ENCODE peak calls at places on chromosomes 3 and 15, in four cellular contexts. M, Y, B and H are unnamed samples.

GRCh38 chr3:117665311-117665710 is 955.7 kb downstream of the TUSC7 start:
- DNase-seq in Y (no peak), B (no peak), M (no peak), H (no peak)

GRCh38 chr3:89165636-89166312 is 58.4 kb downstream of the EPHA3 start:
- DNase-seq in B (no peak), M (no peak), Y (no peak), H (no peak)

GRCh38 chr3:139121513-139122220 is 77.0 kb upstream of the PRR23C start:
- DNase-seq in B (peak), Y (no peak), M (peak), H (no peak)

GRCh38 chr3:62940763-62941632 is 65.8 kb upstream of the CADPS start:
- DNase-seq in M (no peak), Y (no peak), B (peak), H (no peak)

GRCh38 chr3:102180291-102180931 is 254.4 kb upstream of the ZPLD1 start:
- DNase-seq in Y (no peak), M (no peak), B (peak), H (peak)

GRCh38 chr15:61659571-61660190 is 400.6 kb downstream of the VPS13C start:
- DNase-seq in M (no peak), Y (no peak), B (no peak), H (no peak)

GRCh38 chr3:57079221-57079831 is 18.9 kb downstream of the SPATA12 start:
- DNase-seq in Y (peak), B (no peak), M (peak), H (peak)

GRCh38 chr3:190086191-190086590 is 34.5 kb downstream of the P3H2 start:
- DNase-seq in B (no peak), M (no peak), Y (no peak), H (no peak)

GRCh38 chr3:44427683-44428082 is 49.8 kb downstream of the ZNF445 start:
- DNase-seq in Y (peak), M (peak), B (no peak), H (no peak)

GRCh38 chr3:78868570-78868969 is 899.2 kb downstream of the ROBO1 start:
- DNase-seq in Y (no peak), B (no peak), M (no peak), H (no peak)

GRCh38 chr3:33900809-33901505 is 102.5 kb downstream of the PDCD6IP start:
- DNase-seq in M (no peak), B (no peak), Y (peak), H (no peak)

GRCh38 chr3:183244219-183244618 is 8.8 kb upstream of the B3GNT5 start:
- DNase-seq in M (no peak), Y (no peak), B (no peak), H (no peak)

GRCh38 chr3:123655400-123655799 is 70.5 kb upstream of the HACD2 start:
- DNase-seq in M (no peak), Y (no peak), B (no peak), H (no peak)

GRCh38 chr3:30708472-30708871 is 102.1 kb downstream of the TGFBR2 start:
- DNase-seq in M (no peak), B (no peak), Y (no peak), H (no peak)

GRCh38 chr15:83565553-83566159 is 88.3 kb upstream of the ADAMTSL3 start:
- DNase-seq in M (peak), B (peak), Y (peak), H (peak)

GRCh38 chr3:49689046-49689886 is at the start of the genes MST1 and RNF123:
- DNase-seq in B (peak), M (peak), Y (peak), H (peak)

GRCh38 chr3:52176951-52177700 is 20.8 kb upstream of the ALAS1 start:
- DNase-seq in B (no peak), Y (no peak), M (peak), H (peak)

GRCh38 chr15:32148833-32149555 is 118.7 kb downstream of the CHRNA7 start:
- DNase-seq in M (no peak), B (no peak), Y (no peak), H (no peak)

GRCh38 chr3:186452517-186452916 is 90.5 kb upstream of the DGKG start:
- DNase-seq in B (peak), M (no peak), Y (no peak), H (no peak)

GRCh38 chr15:40443255-40443654 is 2.5 kb downstream of the BAHD1 start:
- DNase-seq in M (no peak), Y (no peak), B (no peak), H (no peak)

GRCh38 chr3:184914628-184915027 is 102.7 kb downstream of the VPS8 start:
- DNase-seq in Y (no peak), B (peak), M (no peak), H (no peak)

GRCh38 chr3:11379238-11379823 is 107.1 kb downstream of the ATG7 start:
- DNase-seq in Y (no peak), B (peak), M (peak), H (peak)

GRCh38 chr3:101829066-101829830 is 20.1 kb upstream of the NFKBIZ start:
- DNase-seq in B (peak), M (no peak), Y (no peak), H (no peak)

GRCh38 chr15:97968380-97968779 is 7.9 kb downstream of the ARRDC4 start:
- DNase-seq in Y (no peak), B (peak), M (no peak), H (no peak)

GRCh38 chr3:61938878-61939549 is 377.6 kb downstream of the PTPRG start:
- DNase-seq in B (no peak), Y (no peak), M (no peak), H (no peak)
- TF ChIP-seq MXI1 in B (no peak), Y (no peak), M (no peak), H (no peak)

GRCh38 chr3:23647706-23648258 is 158.0 kb upstream of the UBE2E1 start:
- DNase-seq in B (no peak), M (no peak), Y (no peak), H (no peak)

GRCh38 chr3:23648326-23648964 is 157.3 kb upstream of the UBE2E1 start:
- DNase-seq in M (no peak), Y (no peak), B (peak), H (peak)

GRCh38 chr3:23649502-23649901 is 156.3 kb upstream of the UBE2E1 start:
- DNase-seq in Y (no peak), M (no peak), B (no peak), H (no peak)

GRCh38 chr3:23648965-23649328 is 156.8 kb upstream of the UBE2E1 start:
- DNase-seq in B (peak), M (no peak), Y (no peak), H (no peak)

GRCh38 chr3:23650371-23651140 is 155.2 kb upstream of the UBE2E1 start:
- DNase-seq in Y (no peak), M (no peak), B (peak), H (no peak)
- TF ChIP-seq MXI1 in Y (no peak), M (no peak), B (peak), H (no peak)

DNA sequence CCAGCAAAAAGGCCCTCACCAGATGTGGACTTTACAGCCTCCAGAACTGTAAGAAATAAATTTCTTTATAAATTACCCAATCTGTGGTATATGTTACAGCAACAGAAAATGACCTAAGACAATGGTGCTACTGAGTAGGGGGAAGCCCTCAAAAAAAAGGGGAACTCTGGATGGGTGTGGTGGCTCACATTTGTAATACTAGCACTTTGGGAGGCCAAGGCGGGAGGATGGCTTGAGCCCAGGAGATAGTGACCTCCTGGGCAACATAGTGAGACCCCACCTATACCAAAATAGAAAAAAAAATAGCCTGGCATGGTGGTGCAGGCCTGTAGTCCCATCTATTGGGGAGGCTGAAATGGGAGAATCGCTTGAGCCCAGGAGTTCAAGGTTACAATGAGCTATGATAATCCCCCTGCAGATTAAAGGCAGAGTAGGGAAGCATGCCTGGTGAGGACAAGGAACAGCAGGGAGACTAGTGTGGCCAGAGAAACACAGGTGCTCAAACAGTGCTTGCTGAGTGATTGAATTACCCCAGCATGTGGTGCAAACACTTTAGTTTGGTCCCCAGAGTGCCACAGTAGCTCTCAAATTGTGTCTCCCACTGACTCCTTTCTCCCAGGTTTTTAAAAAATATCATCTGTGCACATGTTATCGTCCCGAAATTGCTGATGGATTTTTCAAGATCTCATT is 13.9 kb upstream of the USP3 start:
- DNase-seq in Y (no peak), B (no peak), M (no peak), H (no peak)
- TF ChIP-seq MXI1 in Y (no peak), B (no peak), M (no peak), H (no peak)

GRCh38 chr3:64906011-64906410 is 218.2 kb upstream of the ADAMTS9 start:
- DNase-seq in Y (no peak), M (no peak), B (no peak), H (no peak)
- TF ChIP-seq MXI1 in Y (no peak), M (no peak), B (no peak), H (no peak)

DNA sequence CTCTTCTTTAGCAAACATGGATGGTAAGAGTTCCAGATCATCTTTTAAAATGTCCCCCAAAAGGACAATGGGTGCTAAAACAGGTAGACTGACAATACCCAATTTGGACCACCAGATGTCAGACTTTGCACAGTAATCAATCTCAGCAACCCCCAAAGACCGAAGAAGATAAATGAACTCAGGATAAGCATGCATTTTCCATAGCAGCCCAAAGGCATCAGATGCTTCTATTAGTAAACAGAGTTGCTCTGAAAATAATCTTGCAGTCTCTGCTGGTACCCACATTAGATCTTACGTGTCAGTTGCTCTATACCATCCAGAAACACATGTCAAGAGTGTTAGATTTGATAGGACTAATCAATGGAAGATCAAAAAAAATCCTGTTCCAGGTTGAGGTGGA is 20.6 kb downstream of the MYH15 start:
- DNase-seq in Y (peak), B (peak), M (peak), H (peak)
- TF ChIP-seq MXI1 in Y (no peak), B (no peak), M (no peak), H (no peak)